ENCODE peak calls at places on chromosome 20, in eight cellular contexts. R is lower lobe of right lung; B is Daoy; N is NCI-H460; K is AML-193; M is CD4-positive, alpha-beta T cell; J is NCI-H1092; E is testis. W is an unnamed sample.

GRCh38 chr20:16179919-16180318 is 393.3 kb downstream of the KIF16B start:
- DNase-seq in R (no peak), B (no peak), N (no peak), K (no peak), M (no peak), J (no peak), E (no peak), W (no peak)

GRCh38 chr20:61797200-61797599 is 268.5 kb downstream of the TAF4 start:
- DNase-seq in R (peak), B (peak), N (no peak), K (no peak), M (no peak), J (no peak), E (no peak), W (no peak)

GRCh38 chr20:2059411-2059810 is 42.2 kb upstream of the STK35 start:
- DNase-seq in R (no peak), B (no peak), N (no peak), K (no peak), M (no peak), J (no peak), E (no peak), W (no peak)

GRCh38 chr20:13009682-13010406 is 1.1 kb downstream of the SPTLC3 start:
- DNase-seq in R (no peak), B (peak), N (peak), K (peak), M (no peak), J (no peak), E (peak), W (no peak)

GRCh38 chr20:50673831-50674825 is 17.2 kb downstream of the RIPOR3 start:
- DNase-seq in R (no peak), B (no peak), N (no peak), K (no peak), M (no peak), J (no peak), E (no peak), W (no peak)

GRCh38 chr20:33685328-33686007 is 717 bp downstream of the E2F1 start:
- DNase-seq in R (no peak), B (peak), N (no peak), K (peak), M (no peak), J (peak), E (no peak), W (peak)

GRCh38 chr20:12210591-12210990 is 292.9 kb downstream of the BTBD3 start:
- DNase-seq in R (no peak), B (no peak), N (no peak), K (no peak), M (no peak), J (no peak), E (no peak), W (no peak)

GRCh38 chr20:46959081-46959692 is 64.5 kb downstream of the EYA2 start:
- DNase-seq in R (no peak), B (peak), N (peak), K (no peak), M (no peak), J (no peak), E (no peak), W (no peak)

W was measured in memory B cell.